ENCODE peak calls at places on chromosomes 1 and 21, in seven cellular contexts. I is IMR-90, A is tibial artery, W is adrenal gland, Z is breast epithelium, B is Panc1, M is sigmoid colon. C is an unnamed sample.

GRCh38 chr1:3827813-3828307 is 29.2 kb downstream of the CEP104 start:
- DNase-seq in W (no peak), A (no peak), M (peak; percentile 46), B (no peak), I (peak; percentile 42), Z (no peak), C (no peak)

GRCh38 chr1:221741364-221741970 is 422 bp downstream of the DUSP10 start:
- DNase-seq in Z (no peak), A (peak; percentile 36), W (no peak), I (peak; percentile 46), M (peak; percentile 76), B (no peak), C (no peak)

GRCh38 chr1:227747948-227748495 is 12.8 kb downstream of the SNAP47 start:
- DNase-seq in Z (no peak), B (no peak), I (no peak), M (no peak), A (no peak), W (no peak), C (no peak)

GRCh38 chr1:221431968-221432367 is 309.9 kb downstream of the DUSP10 start:
- DNase-seq in M (no peak), B (no peak), W (no peak), A (no peak), I (no peak), Z (no peak), C (no peak)

GRCh38 chr1:228337031-228337564 is 69.5 kb downstream of the TRIM11 start:
- DNase-seq in M (peak; percentile 60), A (peak; percentile 5), W (no peak), Z (peak; percentile 41), B (no peak), I (no peak), C (peak; percentile 5)

GRCh38 chr1:41046347-41046775 is 24.8 kb upstream of the SLFNL1 start:
- DNase-seq in Z (peak; percentile 69), M (no peak), I (no peak), A (no peak), B (no peak), W (no peak), C (no peak)

GRCh38 chr1:247681288-247681897 is 1.9 kb upstream of the OR13G1 start:
- DNase-seq in M (no peak), I (peak; percentile 27), Z (no peak), W (peak; percentile 26), B (peak; percentile 46), A (peak; percentile 22), C (peak; percentile 42)

GRCh38 chr1:205658943-205659581 is 21.2 kb downstream of the SLC45A3 start:
- DNase-seq in M (peak; percentile 88), B (no peak), Z (peak; percentile 80), W (peak; percentile 79), I (peak; percentile 53), A (peak; percentile 77), C (peak; percentile 85)

GRCh38 chr1:164320780-164321683 is 238.0 kb upstream of the PBX1 start:
- DNase-seq in I (no peak), W (peak; percentile 36), M (peak; percentile 65), B (no peak), Z (no peak), A (no peak), C (peak; percentile 35)

GRCh38 chr1:192592981-192593683 is 17.6 kb downstream of the RGS1 start:
- DNase-seq in A (no peak), W (no peak), M (no peak), B (no peak), I (peak; percentile 12), Z (no peak), C (no peak)

GRCh38 chr1:248622491-248623106 is 12.3 kb downstream of the OR2T11 start:
- DNase-seq in W (no peak), B (peak; percentile 10), I (peak; percentile 0), A (no peak), Z (no peak), M (no peak), C (peak; percentile 38)

GRCh38 chr1:239654998-239655397 is 268.6 kb downstream of the CHRM3 start:
- DNase-seq in A (no peak), I (no peak), B (no peak), W (no peak), Z (no peak), M (no peak), C (no peak)

GRCh38 chr1:38071530-38072266 is 25.1 kb upstream of the POU3F1 start:
- DNase-seq in Z (no peak), W (no peak), A (no peak), B (peak; percentile 25), M (no peak), I (peak; percentile 55), C (peak; percentile 6)

GRCh38 chr1:169260478-169260877 is 107.1 kb downstream of the NME7 start:
- DNase-seq in Z (no peak), W (no peak), B (no peak), A (no peak), I (no peak), M (no peak), C (no peak)

GRCh38 chr1:32917521-32917920 is 16.3 kb upstream of the TMEM54 start:
- DNase-seq in Z (no peak), I (no peak), W (no peak), M (no peak), B (no peak), A (no peak), C (no peak)

GRCh38 chr21:37874904-37875780 is 41.1 kb downstream of the KCNJ6 start:
- DNase-seq in W (no peak), Z (no peak), I (no peak), A (no peak), B (no peak), M (no peak), C (no peak)

GRCh38 chr1:168054117-168054516 is 82.6 kb downstream of the GPR161 start:
- DNase-seq in B (no peak), M (no peak), I (no peak), W (no peak), Z (no peak), A (peak; percentile 33), C (no peak)

GRCh38 chr1:230057681-230058565 is 9.1 kb upstream of the GALNT2 start:
- DNase-seq in B (no peak), I (no peak), M (no peak), W (no peak), A (no peak), Z (no peak), C (no peak)

GRCh38 chr1:33148615-33149014 is 33.2 kb downstream of the TRIM62 start:
- DNase-seq in M (no peak), I (no peak), B (no peak), Z (no peak), A (no peak), W (no peak), C (no peak)

GRCh38 chr1:226722901-226723639 is 16.0 kb downstream of the ITPKB start:
- DNase-seq in M (no peak), Z (no peak), A (no peak), I (no peak), B (no peak), W (no peak), C (no peak)
- H3K4me1 ChIP-seq in M (peaks cover 88% of the 10 kb centered on the region), Z (no peaks in the 10 kb centered on the region), A (no peaks in the 10 kb centered on the region), I (peaks cover 9% of the 10 kb centered on the region), B (peaks cover 7% of the 10 kb centered on the region), W (no peaks in the 10 kb centered on the region), C (peaks cover 34% of the 10 kb centered on the region)

GRCh38 chr21:44089001-44089911 is 17.9 kb upstream of the PWP2 start:
- DNase-seq in M (peak; percentile 30), A (no peak), W (no peak), I (no peak), Z (no peak), B (no peak), C (no peak)

GRCh38 chr21:44087426-44088400 is 19.5 kb upstream of the PWP2 start:
- DNase-seq in W (peak; percentile 45), I (no peak), B (no peak), M (no peak), Z (no peak), A (no peak), C (no peak)

GRCh38 chr21:44090332-44090731 is 16.9 kb upstream of the PWP2 start:
- DNase-seq in Z (no peak), A (no peak), W (no peak), I (no peak), M (no peak), B (no peak), C (no peak)

GRCh38 chr21:44086636-44087425 is 20.4 kb upstream of the PWP2 start:
- DNase-seq in W (no peak), M (no peak), B (no peak), A (no peak), Z (no peak), I (no peak), C (no peak)

GRCh38 chr21:44088401-44088780 is 18.8 kb upstream of the PWP2 start:
- DNase-seq in Z (no peak), A (no peak), M (no peak), B (no peak), I (no peak), W (no peak), C (no peak)
- H3K36me3 ChIP-seq in Z (peaks cover 3% of the 10 kb centered on the region), A (peaks cover 57% of the 10 kb centered on the region), M (peaks cover 15% of the 10 kb centered on the region), B (no peaks in the 10 kb centered on the region), I (peaks cover 65% of the 10 kb centered on the region), W (peaks cover 60% of the 10 kb centered on the region), C (peaks cover 63% of the 10 kb centered on the region)

GRCh38 chr1:242088875-242089274 is 90.0 kb upstream of the MAP1LC3C start:
- DNase-seq in I (no peak), W (no peak), A (no peak), B (no peak), M (no peak), Z (no peak), C (no peak)
- H3K27me3 ChIP-seq in I (no peaks in the 10 kb centered on the region), W (no peaks in the 10 kb centered on the region), A (no peaks in the 10 kb centered on the region), B (no peaks in the 10 kb centered on the region), M (no peaks in the 10 kb centered on the region), Z (no peaks in the 10 kb centered on the region), C (no peaks in the 10 kb centered on the region)

GRCh38 chr1:71028981-71029380 is 18.6 kb downstream of the PTGER3 start:
- DNase-seq in Z (no peak), W (no peak), A (no peak), I (no peak), B (no peak), M (no peak), C (no peak)

GRCh38 chr1:71027991-71028390 is 19.6 kb downstream of the PTGER3 start:
- DNase-seq in M (no peak), Z (no peak), W (no peak), I (no peak), B (no peak), A (no peak), C (peak; percentile 18)

GRCh38 chr1:71031426-71031825 is 16.2 kb downstream of the PTGER3 start:
- DNase-seq in I (peak; percentile 11), A (no peak), B (no peak), W (no peak), M (no peak), Z (no peak), C (no peak)

GRCh38 chr1:71033136-71033535 is 14.5 kb downstream of the PTGER3 start:
- DNase-seq in Z (no peak), B (no peak), A (no peak), W (no peak), I (no peak), M (no peak), C (no peak)

GRCh38 chr1:71030021-71030420 is 17.6 kb downstream of the PTGER3 start:
- DNase-seq in Z (no peak), W (no peak), I (no peak), M (no peak), B (no peak), A (no peak), C (no peak)
- H3K4me1 ChIP-seq in Z (no peaks in the 10 kb centered on the region), W (no peaks in the 10 kb centered on the region), I (no peaks in the 10 kb centered on the region), M (peaks cover 27% of the 10 kb centered on the region), B (no peaks in the 10 kb centered on the region), A (no peaks in the 10 kb centered on the region), C (peaks cover 9% of the 10 kb centered on the region)

DNA sequence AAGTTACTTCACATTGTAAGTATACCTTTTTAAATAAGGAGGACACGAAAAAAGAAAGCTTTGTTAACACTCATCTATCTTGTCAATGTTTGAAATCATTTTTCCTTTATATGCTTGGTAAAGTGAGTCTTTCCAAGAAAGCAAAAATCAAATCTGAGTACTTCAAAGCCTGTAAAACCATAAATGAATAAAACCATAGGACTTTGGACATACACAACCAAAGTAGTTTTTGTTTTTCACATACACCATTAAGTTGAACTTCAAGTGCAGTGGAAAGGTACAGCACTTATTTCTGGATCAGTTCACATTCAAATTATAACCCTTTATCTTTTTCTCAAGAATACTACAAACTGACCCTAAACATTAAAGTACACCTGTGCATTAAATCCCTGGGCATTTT is 10.1 kb upstream of the PSMG1 start:
- DNase-seq in M (no peak), B (no peak), Z (no peak), A (no peak), I (no peak), W (no peak), C (no peak)
- H3K36me3 ChIP-seq in M (peaks cover 1% of the 10 kb centered on the region), B (peaks cover 21% of the 10 kb centered on the region), Z (peaks cover 4% of the 10 kb centered on the region), A (peaks cover 24% of the 10 kb centered on the region), I (peaks cover 6% of the 10 kb centered on the region), W (peaks cover 19% of the 10 kb centered on the region), C (peaks cover 27% of the 10 kb centered on the region)

C was measured in HAP-1.